ENCODE peak calls at places on chromosome 13, in ten cellular contexts. T, U, W, D, C, X, H, V, E and Z are unnamed samples.

GRCh38 chr13:94704347-94705080 is 7.8 kb downstream of the SOX21 start:
- DNase-seq in T (no peak), U (no peak), W (no peak), D (no peak), C (no peak), X (no peak), H (no peak), V (peak; percentile 69), E (peak; percentile 81), Z (no peak)

GRCh38 chr13:86729206-86729605 is 930.0 kb upstream of the SLITRK6 start:
- DNase-seq in T (no peak), U (no peak), W (peak; percentile 1), D (no peak), C (no peak), X (no peak), H (no peak), V (no peak), E (no peak), Z (no peak)

GRCh38 chr13:70842062-70842644 is 733.9 kb upstream of the KLHL1 start:
- DNase-seq in T (no peak), U (no peak), W (no peak), D (no peak), C (no peak), X (no peak), H (no peak), V (no peak), E (peak; percentile 47), Z (no peak)

GRCh38 chr13:102041544-102041943 is 360.3 kb downstream of the FGF14 start:
- DNase-seq in T (no peak), U (no peak), W (no peak), D (no peak), C (no peak), X (no peak), H (no peak), V (no peak), E (no peak), Z (no peak)

GRCh38 chr13:89695343-89696257 is 1651.9 kb upstream of the MIR17HG start:
- DNase-seq in T (peak; percentile 48), U (no peak), W (peak; percentile 74), D (no peak), C (no peak), X (peak; percentile 37), H (peak; percentile 9), V (peak; percentile 82), E (peak; percentile 46), Z (no peak)

GRCh38 chr13:99606322-99607089 is 105.2 kb downstream of the TM9SF2 start:
- DNase-seq in T (peak; percentile 92), U (peak; percentile 95), W (peak; percentile 80), D (peak; percentile 61), C (peak; percentile 94), X (peak; percentile 91), H (peak; percentile 93), V (peak; percentile 99), E (peak; percentile 89), Z (peak; percentile 96)

GRCh38 chr13:91579320-91579719 is 180.9 kb downstream of the GPC5 start:
- DNase-seq in T (no peak), U (no peak), W (no peak), D (no peak), C (no peak), X (no peak), H (no peak), V (no peak), E (no peak), Z (no peak)

GRCh38 chr13:85031771-85032170 is 767.4 kb downstream of the SLITRK6 start:
- DNase-seq in T (no peak), U (no peak), W (no peak), D (no peak), C (no peak), X (no peak), H (no peak), V (no peak), E (no peak), Z (no peak)

GRCh38 chr13:102333320-102334181 is 68.3 kb downstream of the FGF14 start:
- DNase-seq in T (no peak), U (no peak), W (peak; percentile 89), D (no peak), C (no peak), X (no peak), H (no peak), V (no peak), E (no peak), Z (no peak)

GRCh38 chr13:29918845-29919244 is 68.4 kb upstream of the UBL3 start:
- DNase-seq in T (peak; percentile 50), U (no peak), W (peak; percentile 80), D (no peak), C (no peak), X (no peak), H (no peak), V (no peak), E (no peak), Z (no peak)

GRCh38 chr13:41052441-41052840 is 8.9 kb upstream of the WBP4 start:
- DNase-seq in T (no peak), U (no peak), W (no peak), D (no peak), C (no peak), X (no peak), H (no peak), V (no peak), E (no peak), Z (no peak)
- TF ChIP-seq CTCF in T (no peak), U (no peak), W (no peak), D (no peak), C (no peak), X (no peak), H (no peak), V (no peak), E (no peak), Z (no peak)

GRCh38 chr13:113949546-113949945 is 24.3 kb downstream of the C13orf46 start:
- DNase-seq in T (no peak), U (no peak), W (no peak), D (no peak), C (no peak), X (no peak), H (no peak), V (no peak), E (no peak), Z (peak; percentile 53)

GRCh38 chr13:113952983-113953520 is 20.8 kb downstream of the C13orf46 start:
- DNase-seq in T (no peak), U (no peak), W (no peak), D (no peak), C (no peak), X (no peak), H (no peak), V (no peak), E (no peak), Z (peak; percentile 69)

GRCh38 chr13:113951246-113951999 is 22.5 kb downstream of the C13orf46 start:
- DNase-seq in T (peak; percentile 87), U (peak; percentile 93), W (peak; percentile 75), D (peak; percentile 20), C (peak; percentile 93), X (peak; percentile 88), H (peak; percentile 91), V (peak; percentile 85), E (peak; percentile 74), Z (peak; percentile 95)

GRCh38 chr13:113952151-113952982 is 21.5 kb downstream of the C13orf46 start:
- DNase-seq in T (no peak), U (no peak), W (no peak), D (no peak), C (no peak), X (no peak), H (no peak), V (no peak), E (no peak), Z (peak; percentile 55)

GRCh38 chr13:113950451-113951245 is 23.2 kb downstream of the C13orf46 start:
- DNase-seq in T (no peak), U (no peak), W (no peak), D (no peak), C (no peak), X (no peak), H (no peak), V (no peak), E (no peak), Z (peak; percentile 73)
- H3K4me1 ChIP-seq in T (peaks cover 24% of the 10 kb centered on the region), U (no peaks in the 10 kb centered on the region), W (peaks cover 8% of the 10 kb centered on the region), D (peaks cover 21% of the 10 kb centered on the region), C (peaks cover 22% of the 10 kb centered on the region), X (no peaks in the 10 kb centered on the region), H (peaks cover 7% of the 10 kb centered on the region), V (peaks cover 2% of the 10 kb centered on the region), E (no peaks in the 10 kb centered on the region), Z (no peaks in the 10 kb centered on the region)

GRCh38 chr13:33280550-33280905 is 5.0 kb downstream of the STARD13 start:
- DNase-seq in T (no peak), U (no peak), W (no peak), D (no peak), C (no peak), X (no peak), H (no peak), V (no peak), E (no peak), Z (no peak)
- H3K27ac ChIP-seq in T (peak overlapping the region; percentile 19), U (peak overlapping the region; percentile 12), W (peak overlapping the region; percentile 70), D (peak overlapping the region; percentile 63), C (peak overlapping the region; percentile 33), X (peak overlapping the region; percentile 84), H (peak overlapping the region; percentile 95), V (no peak overlapping the region), E (no peak overlapping the region), Z (peak overlapping the region; percentile 79)

GRCh38 chr13:69567514-69567913 is 540.1 kb upstream of the ATXN8OS start:
- DNase-seq in T (no peak), U (no peak), W (no peak), D (no peak), C (no peak), X (no peak), H (no peak), V (no peak), E (no peak), Z (no peak)

GRCh38 chr13:69566104-69566716 is 541.4 kb upstream of the ATXN8OS start:
- DNase-seq in T (no peak), U (no peak), W (no peak), D (no peak), C (no peak), X (no peak), H (no peak), V (no peak), E (no peak), Z (no peak)

DNA sequence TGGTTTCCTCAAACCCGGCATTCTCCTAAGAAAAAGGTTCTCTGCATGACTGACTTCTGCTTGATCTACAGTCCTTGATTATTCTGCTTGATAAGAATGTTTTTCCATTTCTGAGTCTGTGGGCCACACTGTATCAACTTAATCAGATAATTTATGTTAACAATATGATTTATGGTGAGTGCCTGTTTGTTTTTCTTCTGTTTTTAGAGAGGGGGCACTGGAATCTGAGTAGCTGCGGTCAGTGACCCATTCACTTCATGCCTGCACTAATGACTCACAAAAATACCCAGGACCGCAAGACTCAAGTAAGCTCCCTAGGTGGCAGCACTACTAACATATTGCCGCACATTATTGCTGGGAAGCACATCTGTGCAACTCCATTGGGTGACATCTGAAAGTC is 542.3 kb upstream of the ATXN8OS start:
- DNase-seq in T (no peak), U (no peak), W (peak; percentile 41), D (no peak), C (no peak), X (no peak), H (peak; percentile 12), V (no peak), E (peak; percentile 64), Z (no peak)
- TF ChIP-seq CTCF in T (peak; percentile 24), U (no peak), W (no peak), D (no peak), C (no peak), X (no peak), H (peak; percentile 33), V (peak; percentile 17), E (peak; percentile 74), Z (no peak)